ENCODE peak calls at places on chromosomes 6 and 20, in ten cellular contexts. D, G, E, J, C, N, H, K, A and P are unnamed samples.

GRCh38 chr6:71383476-71383875 is 94.9 kb downstream of the OGFRL1 start:
- DNase-seq in C (no peak), E (no peak), H (no peak), A (no peak), J (no peak), K (no peak), N (no peak), G (no peak), D (no peak), P (no peak)

GRCh38 chr6:16471898-16472297 is 233.5 kb downstream of the GMPR start:
- DNase-seq in J (no peak), N (no peak), E (no peak), G (no peak), A (no peak), K (no peak), C (no peak), H (no peak), D (no peak), P (no peak)

GRCh38 chr6:113654396-113654795 is 202.7 kb upstream of the MARCKS start:
- DNase-seq in K (peak; percentile 61), A (no peak), E (no peak), J (peak; percentile 81), G (no peak), N (no peak), D (no peak), C (no peak), H (no peak), P (peak; percentile 49)

GRCh38 chr6:166570929-166571699 is 15.4 kb downstream of the RAMACL start:
- DNase-seq in A (no peak), K (no peak), G (no peak), E (no peak), D (no peak), C (no peak), H (no peak), J (no peak), N (no peak), P (no peak)

GRCh38 chr6:118735320-118735719 is 83.9 kb upstream of the CEP85L start:
- DNase-seq in E (no peak), N (no peak), H (no peak), D (no peak), K (no peak), J (no peak), A (no peak), C (no peak), G (peak; percentile 26), P (no peak)

GRCh38 chr6:141050470-141050869 is 1082.3 kb upstream of the GJE1 start:
- DNase-seq in G (peak; percentile 13), D (no peak), H (no peak), K (no peak), C (no peak), J (no peak), N (no peak), A (no peak), E (no peak), P (no peak)

GRCh38 chr6:36730424-36731380 is 33.1 kb downstream of the RAB44 start:
- DNase-seq in J (no peak), C (no peak), K (no peak), N (no peak), G (no peak), H (no peak), E (no peak), A (no peak), D (no peak), P (no peak)

GRCh38 chr20:58439974-58440767 is 51.1 kb downstream of the VAPB start:
- DNase-seq in H (no peak), C (no peak), D (no peak), J (no peak), E (no peak), A (no peak), G (peak; percentile 13), N (no peak), K (no peak), P (no peak)

GRCh38 chr20:37394543-37395410 is 48.8 kb downstream of the SRC start:
- DNase-seq in G (no peak), D (no peak), C (no peak), K (no peak), H (no peak), J (no peak), A (no peak), N (no peak), E (no peak), P (no peak)

GRCh38 chr20:61583356-61583755 is 331.3 kb downstream of the CDH4 start:
- DNase-seq in C (no peak), N (no peak), D (no peak), G (no peak), E (no peak), J (no peak), A (no peak), K (no peak), H (no peak), P (no peak)

GRCh38 chr6:79450984-79451383 is 86.2 kb downstream of the LCA5 start:
- DNase-seq in A (no peak), N (no peak), C (no peak), D (no peak), H (no peak), G (no peak), J (no peak), E (no peak), K (no peak), P (no peak)

GRCh38 chr6:123986938-123987337 is 183.3 kb downstream of the NKAIN2 start:
- DNase-seq in K (no peak), A (no peak), E (no peak), J (no peak), C (no peak), G (no peak), H (no peak), D (no peak), N (no peak), P (no peak)

GRCh38 chr20:41329435-41330342 is 10.9 kb upstream of the LPIN3 start:
- DNase-seq in G (peak; percentile 95), A (peak; percentile 17), N (peak; percentile 63), C (no peak), K (peak; percentile 83), J (peak; percentile 67), H (no peak), D (no peak), E (no peak), P (no peak)

GRCh38 chr6:4030672-4031071 is 48.3 kb downstream of the FAM217A start:
- DNase-seq in A (no peak), G (no peak), K (no peak), C (no peak), N (no peak), E (no peak), D (no peak), J (no peak), H (no peak), P (no peak)

GRCh38 chr6:104537185-104537584 is 322.5 kb downstream of the HACE1 start:
- DNase-seq in C (no peak), K (no peak), A (no peak), E (no peak), H (no peak), J (no peak), G (peak; percentile 75), N (no peak), D (no peak), P (no peak)

GRCh38 chr6:147507162-147508072 is 1.1 kb upstream of the SAMD5 start:
- DNase-seq in N (no peak), G (peak; percentile 13), H (no peak), E (no peak), C (peak; percentile 23), J (no peak), D (no peak), K (no peak), A (no peak), P (no peak)

GRCh38 chr6:108656834-108657233 is 96.1 kb downstream of the FOXO3 start:
- DNase-seq in D (no peak), J (no peak), G (no peak), A (no peak), E (no peak), N (no peak), H (no peak), C (no peak), K (no peak), P (no peak)